ENCODE peak calls at places on chromosomes 13 and 19, in seven cellular contexts. One of them, this sample, is unnamed.

GRCh38 chr13:49303533-49304252 is 56.0 kb downstream of the CDADC1 start:
- DNase-seq in epithelial cell of prostate: no peak
- DNase-seq in endothelial cell: no peak
- DNase-seq in bronchial epithelial cell: no peak
- DNase-seq in stimulated activated CD8-positive, alpha-beta memory T cell treated with anti-CD3 and anti-CD28 coated beads, Interleukin-4, amount 100 ng/mL, for 4 hours: no peak
- DNase-seq in mucosa of gallbladder: no peak
- DNase-seq in nucleus accumbens: peak; percentile 58
- DNase-seq in this sample: no peak

GRCh38 chr13:113907637-113908617 is 44.1 kb upstream of the GAS6 start:
- DNase-seq in endothelial cell: no peak
- DNase-seq in epithelial cell of prostate: peak; percentile 10
- DNase-seq in mucosa of gallbladder: no peak
- DNase-seq in stimulated activated CD8-positive, alpha-beta memory T cell treated with anti-CD3 and anti-CD28 coated beads, Interleukin-4, amount 100 ng/mL, for 4 hours: no peak
- DNase-seq in bronchial epithelial cell: peak; percentile 61
- DNase-seq in nucleus accumbens: no peak
- DNase-seq in this sample: no peak

GRCh38 chr19:40379446-40380198 is 10.4 kb downstream of the HIPK4 start:
- DNase-seq in mucosa of gallbladder: no peak
- DNase-seq in epithelial cell of prostate: no peak
- DNase-seq in nucleus accumbens: no peak
- DNase-seq in stimulated activated CD8-positive, alpha-beta memory T cell treated with anti-CD3 and anti-CD28 coated beads, Interleukin-4, amount 100 ng/mL, for 4 hours: no peak
- DNase-seq in endothelial cell: no peak
- DNase-seq in bronchial epithelial cell: no peak
- DNase-seq in this sample: no peak

GRCh38 chr13:76759877-76760276 is 126.3 kb downstream of the KCTD12 start:
- DNase-seq in mucosa of gallbladder: no peak
- DNase-seq in nucleus accumbens: no peak
- DNase-seq in bronchial epithelial cell: no peak
- DNase-seq in endothelial cell: no peak
- DNase-seq in epithelial cell of prostate: no peak
- DNase-seq in stimulated activated CD8-positive, alpha-beta memory T cell treated with anti-CD3 and anti-CD28 coated beads, Interleukin-4, amount 100 ng/mL, for 4 hours: no peak
- DNase-seq in this sample: no peak

GRCh38 chr13:50386527-50387123 is 371.4 kb downstream of the KCNRG start:
- DNase-seq in nucleus accumbens: no peak
- DNase-seq in stimulated activated CD8-positive, alpha-beta memory T cell treated with anti-CD3 and anti-CD28 coated beads, Interleukin-4, amount 100 ng/mL, for 4 hours: no peak
- DNase-seq in epithelial cell of prostate: no peak
- DNase-seq in bronchial epithelial cell: no peak
- DNase-seq in mucosa of gallbladder: no peak
- DNase-seq in endothelial cell: no peak
- DNase-seq in this sample: no peak

GRCh38 chr19:12949363-12950284 is 4.0 kb downstream of the RAD23A start:
- DNase-seq in stimulated activated CD8-positive, alpha-beta memory T cell treated with anti-CD3 and anti-CD28 coated beads, Interleukin-4, amount 100 ng/mL, for 4 hours: no peak
- DNase-seq in mucosa of gallbladder: no peak
- DNase-seq in bronchial epithelial cell: no peak
- DNase-seq in epithelial cell of prostate: no peak
- DNase-seq in nucleus accumbens: no peak
- DNase-seq in endothelial cell: no peak
- DNase-seq in this sample: no peak

GRCh38 chr19:2720777-2721569 is at the start of gene DIRAS1:
- DNase-seq in endothelial cell: no peak
- DNase-seq in bronchial epithelial cell: no peak
- DNase-seq in epithelial cell of prostate: no peak
- DNase-seq in nucleus accumbens: no peak
- DNase-seq in mucosa of gallbladder: no peak
- DNase-seq in stimulated activated CD8-positive, alpha-beta memory T cell treated with anti-CD3 and anti-CD28 coated beads, Interleukin-4, amount 100 ng/mL, for 4 hours: no peak
- DNase-seq in this sample: no peak

GRCh38 chr13:56932104-56932503 is 208.6 kb upstream of the PRR20A start:
- DNase-seq in endothelial cell: no peak
- DNase-seq in stimulated activated CD8-positive, alpha-beta memory T cell treated with anti-CD3 and anti-CD28 coated beads, Interleukin-4, amount 100 ng/mL, for 4 hours: no peak
- DNase-seq in mucosa of gallbladder: no peak
- DNase-seq in bronchial epithelial cell: no peak
- DNase-seq in epithelial cell of prostate: no peak
- DNase-seq in nucleus accumbens: no peak
- DNase-seq in this sample: no peak

GRCh38 chr13:48500652-48501197 is 32.2 kb downstream of the RCBTB2 start:
- DNase-seq in epithelial cell of prostate: peak; percentile 76
- DNase-seq in stimulated activated CD8-positive, alpha-beta memory T cell treated with anti-CD3 and anti-CD28 coated beads, Interleukin-4, amount 100 ng/mL, for 4 hours: no peak
- DNase-seq in bronchial epithelial cell: peak; percentile 96
- DNase-seq in mucosa of gallbladder: no peak
- DNase-seq in endothelial cell: no peak
- DNase-seq in nucleus accumbens: no peak
- DNase-seq in this sample: no peak

GRCh38 chr13:76875256-76875655 is 10.9 kb downstream of the KCTD12 start:
- DNase-seq in endothelial cell: no peak
- DNase-seq in stimulated activated CD8-positive, alpha-beta memory T cell treated with anti-CD3 and anti-CD28 coated beads, Interleukin-4, amount 100 ng/mL, for 4 hours: no peak
- DNase-seq in bronchial epithelial cell: no peak
- DNase-seq in nucleus accumbens: no peak
- DNase-seq in epithelial cell of prostate: no peak
- DNase-seq in mucosa of gallbladder: no peak
- DNase-seq in this sample: no peak

GRCh38 chr13:39329182-39329639 is 273.8 kb downstream of the LHFPL6 start:
- DNase-seq in epithelial cell of prostate: no peak
- DNase-seq in nucleus accumbens: no peak
- DNase-seq in endothelial cell: no peak
- DNase-seq in stimulated activated CD8-positive, alpha-beta memory T cell treated with anti-CD3 and anti-CD28 coated beads, Interleukin-4, amount 100 ng/mL, for 4 hours: no peak
- DNase-seq in bronchial epithelial cell: no peak
- DNase-seq in mucosa of gallbladder: no peak
- DNase-seq in this sample: no peak

GRCh38 chr19:10694706-10695105 is 6.5 kb upstream of the QTRT1 start:
- DNase-seq in bronchial epithelial cell: peak; percentile 11
- DNase-seq in epithelial cell of prostate: no peak
- DNase-seq in nucleus accumbens: no peak
- DNase-seq in endothelial cell: no peak
- DNase-seq in mucosa of gallbladder: no peak
- DNase-seq in stimulated activated CD8-positive, alpha-beta memory T cell treated with anti-CD3 and anti-CD28 coated beads, Interleukin-4, amount 100 ng/mL, for 4 hours: no peak
- DNase-seq in this sample: no peak

GRCh38 chr19:4077800-4078683 is 11.3 kb upstream of the ZBTB7A start:
- DNase-seq in mucosa of gallbladder: no peak
- DNase-seq in bronchial epithelial cell: no peak
- DNase-seq in stimulated activated CD8-positive, alpha-beta memory T cell treated with anti-CD3 and anti-CD28 coated beads, Interleukin-4, amount 100 ng/mL, for 4 hours: no peak
- DNase-seq in nucleus accumbens: peak; percentile 19
- DNase-seq in epithelial cell of prostate: no peak
- DNase-seq in endothelial cell: no peak
- DNase-seq in this sample: no peak

GRCh38 chr19:38830039-38830733 is 1.4 kb downstream of the ECH1 start:
- DNase-seq in endothelial cell: no peak
- DNase-seq in mucosa of gallbladder: no peak
- DNase-seq in stimulated activated CD8-positive, alpha-beta memory T cell treated with anti-CD3 and anti-CD28 coated beads, Interleukin-4, amount 100 ng/mL, for 4 hours: no peak
- DNase-seq in epithelial cell of prostate: no peak
- DNase-seq in nucleus accumbens: no peak
- DNase-seq in bronchial epithelial cell: no peak
- DNase-seq in this sample: no peak

GRCh38 chr13:108419768-108420167 is 150.2 kb downstream of the TNFSF13B start:
- DNase-seq in bronchial epithelial cell: no peak
- DNase-seq in endothelial cell: no peak
- DNase-seq in stimulated activated CD8-positive, alpha-beta memory T cell treated with anti-CD3 and anti-CD28 coated beads, Interleukin-4, amount 100 ng/mL, for 4 hours: no peak
- DNase-seq in epithelial cell of prostate: no peak
- DNase-seq in mucosa of gallbladder: no peak
- DNase-seq in nucleus accumbens: no peak
- DNase-seq in this sample: no peak

GRCh38 chr13:19181621-19182485 is at the start of gene TUBA3C:
- DNase-seq in mucosa of gallbladder: peak; percentile 5
- DNase-seq in epithelial cell of prostate: no peak
- DNase-seq in nucleus accumbens: no peak
- DNase-seq in endothelial cell: no peak
- DNase-seq in bronchial epithelial cell: no peak
- DNase-seq in stimulated activated CD8-positive, alpha-beta memory T cell treated with anti-CD3 and anti-CD28 coated beads, Interleukin-4, amount 100 ng/mL, for 4 hours: no peak
- DNase-seq in this sample: no peak

GRCh38 chr19:1163283-1163933 is 10.7 kb downstream of the SBNO2 start:
- DNase-seq in mucosa of gallbladder: no peak
- DNase-seq in epithelial cell of prostate: no peak
- DNase-seq in bronchial epithelial cell: no peak
- DNase-seq in stimulated activated CD8-positive, alpha-beta memory T cell treated with anti-CD3 and anti-CD28 coated beads, Interleukin-4, amount 100 ng/mL, for 4 hours: no peak
- DNase-seq in nucleus accumbens: no peak
- DNase-seq in endothelial cell: no peak
- DNase-seq in this sample: no peak

GRCh38 chr19:23318143-23318542 is 67.9 kb upstream of the ZNF724 start:
- DNase-seq in mucosa of gallbladder: no peak
- DNase-seq in endothelial cell: no peak
- DNase-seq in stimulated activated CD8-positive, alpha-beta memory T cell treated with anti-CD3 and anti-CD28 coated beads, Interleukin-4, amount 100 ng/mL, for 4 hours: no peak
- DNase-seq in bronchial epithelial cell: peak; percentile 61
- DNase-seq in epithelial cell of prostate: no peak
- DNase-seq in nucleus accumbens: no peak
- DNase-seq in this sample: no peak

GRCh38 chr19:19529783-19530422 is 1.2 kb downstream of the YJEFN3 start:
- DNase-seq in mucosa of gallbladder: no peak
- DNase-seq in stimulated activated CD8-positive, alpha-beta memory T cell treated with anti-CD3 and anti-CD28 coated beads, Interleukin-4, amount 100 ng/mL, for 4 hours: no peak
- DNase-seq in epithelial cell of prostate: no peak
- DNase-seq in nucleus accumbens: no peak
- DNase-seq in bronchial epithelial cell: no peak
- DNase-seq in endothelial cell: no peak
- DNase-seq in this sample: no peak

GRCh38 chr13:60398438-60398891 is 1.4 kb downstream of the TDRD3 start:
- DNase-seq in nucleus accumbens: no peak
- DNase-seq in epithelial cell of prostate: no peak
- DNase-seq in stimulated activated CD8-positive, alpha-beta memory T cell treated with anti-CD3 and anti-CD28 coated beads, Interleukin-4, amount 100 ng/mL, for 4 hours: no peak
- DNase-seq in mucosa of gallbladder: no peak
- DNase-seq in bronchial epithelial cell: no peak
- DNase-seq in endothelial cell: no peak
- DNase-seq in this sample: no peak

GRCh38 chr13:39483326-39483725 is 119.7 kb downstream of the LHFPL6 start:
- DNase-seq in stimulated activated CD8-positive, alpha-beta memory T cell treated with anti-CD3 and anti-CD28 coated beads, Interleukin-4, amount 100 ng/mL, for 4 hours: no peak
- DNase-seq in bronchial epithelial cell: peak; percentile 12
- DNase-seq in endothelial cell: no peak
- DNase-seq in mucosa of gallbladder: no peak
- DNase-seq in epithelial cell of prostate: no peak
- DNase-seq in nucleus accumbens: no peak
- DNase-seq in this sample: no peak

GRCh38 chr19:48346161-48346560 is 17.6 kb downstream of the TMEM143 start:
- DNase-seq in endothelial cell: no peak
- DNase-seq in nucleus accumbens: no peak
- DNase-seq in epithelial cell of prostate: no peak
- DNase-seq in stimulated activated CD8-positive, alpha-beta memory T cell treated with anti-CD3 and anti-CD28 coated beads, Interleukin-4, amount 100 ng/mL, for 4 hours: no peak
- DNase-seq in bronchial epithelial cell: no peak
- DNase-seq in mucosa of gallbladder: no peak
- DNase-seq in this sample: no peak

GRCh38 chr19:39037194-39037593 is 4.8 kb upstream of the FBXO27 start:
- DNase-seq in endothelial cell: no peak
- DNase-seq in mucosa of gallbladder: no peak
- DNase-seq in epithelial cell of prostate: no peak
- DNase-seq in nucleus accumbens: no peak
- DNase-seq in bronchial epithelial cell: no peak
- DNase-seq in stimulated activated CD8-positive, alpha-beta memory T cell treated with anti-CD3 and anti-CD28 coated beads, Interleukin-4, amount 100 ng/mL, for 4 hours: no peak
- DNase-seq in this sample: no peak

GRCh38 chr13:106232680-106233079 is 302.8 kb downstream of the EFNB2 start:
- DNase-seq in mucosa of gallbladder: no peak
- DNase-seq in epithelial cell of prostate: no peak
- DNase-seq in bronchial epithelial cell: no peak
- DNase-seq in endothelial cell: no peak
- DNase-seq in nucleus accumbens: no peak
- DNase-seq in stimulated activated CD8-positive, alpha-beta memory T cell treated with anti-CD3 and anti-CD28 coated beads, Interleukin-4, amount 100 ng/mL, for 4 hours: no peak
- DNase-seq in this sample: no peak

GRCh38 chr13:106118050-106118449 is 417.4 kb downstream of the EFNB2 start:
- DNase-seq in endothelial cell: no peak
- DNase-seq in stimulated activated CD8-positive, alpha-beta memory T cell treated with anti-CD3 and anti-CD28 coated beads, Interleukin-4, amount 100 ng/mL, for 4 hours: no peak
- DNase-seq in nucleus accumbens: no peak
- DNase-seq in mucosa of gallbladder: no peak
- DNase-seq in epithelial cell of prostate: no peak
- DNase-seq in bronchial epithelial cell: peak; percentile 43
- DNase-seq in this sample: no peak

GRCh38 chr13:26759907-26760834 is at the start of gene GPR12:
- DNase-seq in mucosa of gallbladder: no peak
- DNase-seq in stimulated activated CD8-positive, alpha-beta memory T cell treated with anti-CD3 and anti-CD28 coated beads, Interleukin-4, amount 100 ng/mL, for 4 hours: no peak
- DNase-seq in epithelial cell of prostate: no peak
- DNase-seq in bronchial epithelial cell: no peak
- DNase-seq in nucleus accumbens: no peak
- DNase-seq in endothelial cell: no peak
- DNase-seq in this sample: no peak

GRCh38 chr19:34351382-34351802 is 13.6 kb upstream of the GPI start:
- DNase-seq in nucleus accumbens: no peak
- DNase-seq in endothelial cell: no peak
- DNase-seq in bronchial epithelial cell: peak; percentile 59
- DNase-seq in mucosa of gallbladder: peak; percentile 78
- DNase-seq in epithelial cell of prostate: no peak
- DNase-seq in stimulated activated CD8-positive, alpha-beta memory T cell treated with anti-CD3 and anti-CD28 coated beads, Interleukin-4, amount 100 ng/mL, for 4 hours: no peak
- DNase-seq in this sample: no peak

GRCh38 chr13:74835579-74835978 is 646.4 kb downstream of the TBC1D4 start:
- DNase-seq in endothelial cell: no peak
- DNase-seq in bronchial epithelial cell: no peak
- DNase-seq in stimulated activated CD8-positive, alpha-beta memory T cell treated with anti-CD3 and anti-CD28 coated beads, Interleukin-4, amount 100 ng/mL, for 4 hours: no peak
- DNase-seq in mucosa of gallbladder: no peak
- DNase-seq in epithelial cell of prostate: no peak
- DNase-seq in nucleus accumbens: no peak
- DNase-seq in this sample: no peak

GRCh38 chr13:99468971-99469545 is 32.2 kb upstream of the TM9SF2 start:
- DNase-seq in stimulated activated CD8-positive, alpha-beta memory T cell treated with anti-CD3 and anti-CD28 coated beads, Interleukin-4, amount 100 ng/mL, for 4 hours: no peak
- DNase-seq in nucleus accumbens: no peak
- DNase-seq in epithelial cell of prostate: no peak
- DNase-seq in endothelial cell: no peak
- DNase-seq in mucosa of gallbladder: no peak
- DNase-seq in bronchial epithelial cell: no peak
- DNase-seq in this sample: no peak

GRCh38 chr13:99418663-99419140 is 82.6 kb upstream of the TM9SF2 start:
- DNase-seq in bronchial epithelial cell: no peak
- DNase-seq in endothelial cell: no peak
- DNase-seq in mucosa of gallbladder: no peak
- DNase-seq in stimulated activated CD8-positive, alpha-beta memory T cell treated with anti-CD3 and anti-CD28 coated beads, Interleukin-4, amount 100 ng/mL, for 4 hours: no peak
- DNase-seq in nucleus accumbens: no peak
- DNase-seq in epithelial cell of prostate: no peak
- DNase-seq in this sample: no peak

GRCh38 chr13:76937416-76937815 is 10.9 kb upstream of the ACOD1 start:
- DNase-seq in mucosa of gallbladder: no peak
- DNase-seq in nucleus accumbens: no peak
- DNase-seq in bronchial epithelial cell: peak; percentile 98
- DNase-seq in endothelial cell: no peak
- DNase-seq in epithelial cell of prostate: peak; percentile 78
- DNase-seq in stimulated activated CD8-positive, alpha-beta memory T cell treated with anti-CD3 and anti-CD28 coated beads, Interleukin-4, amount 100 ng/mL, for 4 hours: no peak
- DNase-seq in this sample: no peak

GRCh38 chr19:33177417-33177976 is 16.6 kb upstream of the LRP3 start:
- DNase-seq in bronchial epithelial cell: peak; percentile 24
- DNase-seq in mucosa of gallbladder: no peak
- DNase-seq in nucleus accumbens: peak; percentile 90
- DNase-seq in epithelial cell of prostate: no peak
- DNase-seq in endothelial cell: peak; percentile 66
- DNase-seq in stimulated activated CD8-positive, alpha-beta memory T cell treated with anti-CD3 and anti-CD28 coated beads, Interleukin-4, amount 100 ng/mL, for 4 hours: no peak
- DNase-seq in this sample: peak; percentile 19

GRCh38 chr19:4455742-4456565 is 1.6 kb downstream of the UBXN6 start:
- DNase-seq in stimulated activated CD8-positive, alpha-beta memory T cell treated with anti-CD3 and anti-CD28 coated beads, Interleukin-4, amount 100 ng/mL, for 4 hours: no peak
- DNase-seq in nucleus accumbens: no peak
- DNase-seq in bronchial epithelial cell: peak; percentile 15
- DNase-seq in mucosa of gallbladder: no peak
- DNase-seq in endothelial cell: no peak
- DNase-seq in epithelial cell of prostate: no peak
- DNase-seq in this sample: no peak

GRCh38 chr19:13521066-13521465 is 14.8 kb upstream of the CACNA1A start:
- DNase-seq in bronchial epithelial cell: no peak
- DNase-seq in epithelial cell of prostate: no peak
- DNase-seq in endothelial cell: no peak
- DNase-seq in mucosa of gallbladder: no peak
- DNase-seq in stimulated activated CD8-positive, alpha-beta memory T cell treated with anti-CD3 and anti-CD28 coated beads, Interleukin-4, amount 100 ng/mL, for 4 hours: no peak
- DNase-seq in nucleus accumbens: no peak
- DNase-seq in this sample: no peak